ENCODE peak calls at places on chromosomes 13 and 19, in nine cellular contexts. M, H, D, K, T, N, P, U and J are unnamed samples.

GRCh38 chr13:20945952-20946383 is 43.4 kb upstream of the XPO4 start:
- DNase-seq in K (peak; percentile 52), U (no peak), P (peak; percentile 34), T (no peak), M (peak; percentile 29), N (no peak), D (no peak), H (no peak), J (no peak)

GRCh38 chr13:111949311-111949710 is 117.6 kb upstream of the SOX1 start:
- DNase-seq in N (no peak), U (no peak), T (no peak), H (no peak), M (no peak), P (no peak), D (no peak), K (peak; percentile 9), J (no peak)

GRCh38 chr19:2616741-2617392 is 85.6 kb downstream of the GNG7 start:
- DNase-seq in H (no peak), K (no peak), N (peak; percentile 75), P (no peak), T (no peak), U (no peak), M (no peak), D (no peak), J (no peak)

GRCh38 chr13:75468602-75469001 is 13.4 kb downstream of the TBC1D4 start:
- DNase-seq in H (no peak), D (no peak), T (no peak), U (no peak), N (no peak), P (no peak), M (no peak), K (no peak), J (no peak)

GRCh38 chr13:50393641-50394040 is 378.4 kb downstream of the KCNRG start:
- DNase-seq in K (peak; percentile 54), H (no peak), T (no peak), D (no peak), M (peak; percentile 42), P (peak; percentile 77), U (no peak), N (no peak), J (no peak)

GRCh38 chr19:37930416-37930815 is 23.4 kb downstream of the SIPA1L3 start:
- DNase-seq in P (no peak), H (no peak), T (no peak), D (no peak), N (no peak), U (no peak), M (peak; percentile 46), K (no peak), J (no peak)

GRCh38 chr13:77859450-77859849 is 59.2 kb downstream of the EDNRB start:
- DNase-seq in M (peak; percentile 92), K (no peak), H (no peak), T (no peak), D (no peak), P (no peak), U (no peak), N (no peak), J (no peak)

GRCh38 chr19:41696402-41697197 is 8.5 kb upstream of the CEACAM7 start:
- DNase-seq in H (no peak), T (no peak), U (no peak), M (peak; percentile 7), P (no peak), N (no peak), D (no peak), K (peak; percentile 35), J (no peak)

GRCh38 chr19:14048439-14049153 is 13.3 kb downstream of the PALM3 start:
- DNase-seq in H (no peak), T (peak; percentile 51), M (peak; percentile 22), D (no peak), U (no peak), N (peak; percentile 67), P (peak; percentile 56), K (peak; percentile 85), J (peak; percentile 45)

GRCh38 chr19:6519289-6519688 is 11.5 kb upstream of the TNFSF9 start:
- DNase-seq in K (no peak), P (no peak), U (no peak), H (no peak), T (no peak), N (no peak), D (no peak), M (peak; percentile 77), J (peak; percentile 66)

GRCh38 chr13:99380402-99380801 is 73.2 kb upstream of the GPR183 start:
- DNase-seq in D (no peak), M (no peak), N (no peak), H (no peak), U (no peak), P (no peak), K (no peak), T (no peak), J (no peak)

GRCh38 chr19:18008814-18009213 is 844 bp downstream of the ARRDC2 start:
- DNase-seq in N (no peak), P (no peak), D (no peak), H (no peak), U (no peak), T (no peak), K (no peak), M (no peak), J (no peak)

GRCh38 chr19:18007605-18007938 is 398 bp upstream of the ARRDC2 start:
- DNase-seq in D (no peak), U (no peak), H (no peak), N (no peak), K (no peak), P (no peak), M (no peak), T (no peak), J (no peak)

GRCh38 chr19:18007939-18008673 is at the start of gene ARRDC2:
- DNase-seq in P (peak; percentile 98), K (peak; percentile 93), M (peak; percentile 95), T (peak; percentile 73), U (peak; percentile 92), D (peak; percentile 95), H (peak; percentile 75), N (peak; percentile 96), J (peak; percentile 98)

GRCh38 chr19:18010149-18010548 is 2.2 kb downstream of the ARRDC2 start:
- DNase-seq in K (no peak), N (no peak), H (no peak), D (no peak), U (no peak), P (no peak), T (no peak), M (no peak), J (no peak)

GRCh38 chr19:18009412-18010066 is 1.6 kb downstream of the ARRDC2 start:
- DNase-seq in T (no peak), P (no peak), K (no peak), H (no peak), U (no peak), N (no peak), D (no peak), M (no peak), J (no peak)
- H3K27ac ChIP-seq in T (no peak overlapping the region), P (no peak overlapping the region), K (no peak overlapping the region), H (peak overlapping the region; percentile 94), U (peak overlapping the region; percentile 88), N (no peak overlapping the region), D (peak overlapping the region; percentile 100), M (no peak overlapping the region), J (peak overlapping the region; percentile 78)

GRCh38 chr19:36687214-36688056 is at the start of gene ZNF567:
- DNase-seq in H (peak; percentile 84), P (peak; percentile 99), N (peak; percentile 98), U (peak; percentile 98), T (peak; percentile 97), D (peak; percentile 93), K (peak; percentile 97), M (peak; percentile 96), J (peak; percentile 95)
- TF ChIP-seq CTCF in H (no peak), P (no peak), N (no peak), U (peak; percentile 12), T (no peak), D (no peak), K (peak; percentile 26), M (no peak), J (no peak)

GRCh38 chr13:26186995-26187394 is 35.1 kb downstream of the RNF6 start:
- DNase-seq in U (no peak), H (no peak), N (no peak), D (no peak), K (peak; percentile 39), M (no peak), T (no peak), P (no peak), J (no peak)

GRCh38 chr13:26185720-26186119 is 36.4 kb downstream of the RNF6 start:
- DNase-seq in H (no peak), M (no peak), T (no peak), K (no peak), N (no peak), P (no peak), U (no peak), D (no peak), J (no peak)

GRCh38 chr13:26183416-26183815 is 38.7 kb downstream of the RNF6 start:
- DNase-seq in N (peak; percentile 16), K (no peak), T (no peak), D (no peak), H (no peak), P (no peak), U (no peak), M (no peak), J (no peak)

GRCh38 chr13:26184791-26185250 is 37.3 kb downstream of the RNF6 start:
- DNase-seq in N (peak; percentile 76), K (peak; percentile 60), M (peak; percentile 82), U (peak; percentile 74), H (peak; percentile 4), D (no peak), P (peak; percentile 77), T (peak; percentile 61), J (peak; percentile 39)

DNA sequence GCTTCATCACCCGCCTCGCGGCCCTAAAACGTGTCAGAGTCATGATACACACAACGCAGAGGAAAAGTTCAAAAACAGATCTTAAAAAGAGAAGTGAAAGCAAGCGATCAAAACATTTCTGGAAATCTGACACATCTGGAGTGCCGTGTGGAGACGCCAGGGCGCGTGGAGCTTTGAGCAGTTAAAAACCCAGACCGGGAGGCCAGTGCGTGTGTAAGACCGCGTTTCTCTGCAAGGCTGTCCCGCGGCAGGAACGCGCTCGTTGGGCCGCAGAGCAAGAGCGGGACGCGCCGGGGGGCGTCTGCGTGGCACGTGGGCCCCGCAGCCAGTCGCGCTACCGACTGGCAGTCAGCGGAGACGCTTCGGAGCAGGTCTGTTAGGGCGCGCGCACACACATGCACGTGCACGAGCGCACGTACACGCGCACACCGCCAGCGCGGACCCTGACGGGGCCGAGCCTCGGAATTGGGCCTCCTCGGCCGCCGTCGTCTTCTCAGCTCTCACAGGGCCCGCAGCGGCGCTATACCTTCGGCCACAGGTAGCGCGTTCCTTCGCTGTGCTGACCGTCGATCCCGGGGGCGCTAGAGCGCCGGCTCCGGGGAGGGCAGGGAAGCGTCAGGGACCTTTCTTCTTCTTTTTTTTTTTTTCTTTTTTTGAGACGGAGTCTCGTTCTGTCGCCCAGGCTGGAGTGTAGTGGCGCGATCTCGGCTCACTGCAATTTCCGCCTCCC is 35.8 kb downstream of the RNF6 start:
- DNase-seq in U (peak; percentile 80), M (peak; percentile 96), P (peak; percentile 97), T (peak; percentile 90), N (peak; percentile 90), H (peak; percentile 59), K (peak; percentile 96), D (peak; percentile 71), J (peak; percentile 78)
- H3K27ac ChIP-seq in U (peak overlapping the region; percentile 72), M (no peak overlapping the region), P (no peak overlapping the region), T (peak overlapping the region; percentile 89), N (peak overlapping the region; percentile 71), H (peak overlapping the region; percentile 80), K (no peak overlapping the region), D (peak overlapping the region; percentile 81), J (peak overlapping the region; percentile 81)

GRCh38 chr19:35925501-35925900 is 10.7 kb upstream of the LRFN3 start:
- DNase-seq in K (no peak), P (no peak), T (no peak), H (no peak), M (no peak), N (no peak), D (no peak), U (no peak), J (no peak)
- TF ChIP-seq CTCF in K (no peak), P (no peak), T (no peak), H (no peak), M (no peak), N (no peak), D (no peak), U (no peak), J (no peak)